ENCODE peak calls at places on chromosomes 12 and 14, in five cellular contexts. N is AG09309, B is HL-60, T is suprapubic skin, H is fibroblast of lung. Z is an unnamed sample.

GRCh38 chr12:48192861-48193260 is 9.4 kb downstream of the CCDC184 start:
- DNase-seq in H (peak), N (no peak), B (no peak), T (no peak), Z (no peak)

GRCh38 chr14:93648440-93649168 is 139.7 kb downstream of the PRIMA1 start:
- DNase-seq in T (no peak), N (no peak), B (peak), H (no peak), Z (no peak)

GRCh38 chr12:3293446-3294161 is 197.4 kb upstream of the PRMT8 start:
- DNase-seq in B (no peak), N (no peak), T (no peak), H (peak), Z (no peak)

GRCh38 chr12:127773520-127773919 is 493.4 kb upstream of the TMEM132C start:
- DNase-seq in B (no peak), N (no peak), T (no peak), H (no peak), Z (no peak)

GRCh38 chr12:107127482-107128185 is 34.3 kb upstream of the CRY1 start:
- DNase-seq in T (no peak), N (no peak), B (no peak), H (no peak), Z (no peak)

GRCh38 chr14:104554608-104555401 is 24.8 kb upstream of the C14orf180 start:
- DNase-seq in N (no peak), H (no peak), T (no peak), B (no peak), Z (no peak)

GRCh38 chr14:73787760-73788508 is 63.7 kb upstream of the PTGR2 start:
- DNase-seq in N (no peak), H (peak), T (no peak), B (no peak), Z (no peak)

GRCh38 chr12:106753526-106753925 is 21.0 kb upstream of the RIC8B start:
- DNase-seq in T (no peak), H (no peak), B (no peak), N (no peak), Z (no peak)

GRCh38 chr12:45050751-45051489 is at the start of gene DBX2:
- DNase-seq in B (no peak), H (peak), T (no peak), N (no peak), Z (no peak)

GRCh38 chr14:83085141-83085540 is 1551.5 kb upstream of the SEL1L start:
- DNase-seq in T (no peak), H (no peak), N (no peak), B (peak), Z (no peak)

GRCh38 chr12:58529114-58529665 is 391.1 kb downstream of the LRIG3 start:
- DNase-seq in B (no peak), T (no peak), N (peak), H (peak), Z (no peak)

GRCh38 chr12:130978785-130979184 is 25.1 kb downstream of the ADGRD1 start:
- DNase-seq in N (no peak), T (peak), B (no peak), H (no peak), Z (no peak)

GRCh38 chr12:18581232-18581962 is 156.4 kb downstream of the PLCZ1 start:
- DNase-seq in N (no peak), B (no peak), H (peak), T (no peak), Z (no peak)

GRCh38 chr14:72513994-72514659 is 379.8 kb downstream of the DPF3 start:
- DNase-seq in T (no peak), N (peak), H (peak), B (no peak), Z (no peak)

GRCh38 chr14:55604900-55605418 is 25.0 kb downstream of the KTN1 start:
- DNase-seq in B (no peak), T (no peak), H (no peak), N (no peak), Z (no peak)

GRCh38 chr12:47388712-47389111 is 309.0 kb upstream of the AMIGO2 start:
- DNase-seq in B (no peak), T (no peak), N (no peak), H (no peak), Z (no peak)

GRCh38 chr12:62512901-62513300 is 46.3 kb downstream of the MON2 start:
- DNase-seq in N (no peak), H (no peak), B (no peak), T (no peak), Z (no peak)

GRCh38 chr14:103436533-103436932 is 51.3 kb downstream of the MARK3 start:
- DNase-seq in N (no peak), H (peak), B (no peak), T (no peak), Z (no peak)

GRCh38 chr12:89270548-89270947 is 81.8 kb downstream of the DUSP6 start:
- DNase-seq in N (no peak), T (no peak), B (no peak), H (no peak), Z (no peak)

GRCh38 chr14:51652168-51653095 is 722 bp downstream of the FRMD6 start:
- DNase-seq in B (no peak), N (no peak), T (no peak), H (peak), Z (no peak)

GRCh38 chr12:18158774-18159557 is 69.0 kb upstream of the RERGL start:
- DNase-seq in N (no peak), H (peak), T (no peak), B (peak), Z (no peak)

GRCh38 chr12:113062502-113063395 is 6.2 kb downstream of the DTX1 start:
- DNase-seq in B (no peak), N (no peak), T (no peak), H (no peak), Z (no peak)

GRCh38 chr12:50747817-50748216 is 16.1 kb upstream of the ATF1 start:
- DNase-seq in B (no peak), N (no peak), H (no peak), T (no peak), Z (no peak)

GRCh38 chr12:27869567-27869966 is 89.5 kb upstream of the MANSC4 start:
- DNase-seq in H (no peak), T (no peak), N (no peak), B (no peak), Z (no peak)

GRCh38 chr12:50271724-50272247 is 11.5 kb downstream of the LIMA1 start:
- DNase-seq in T (no peak), H (peak), N (no peak), B (no peak), Z (no peak)

GRCh38 chr12:45660330-45660729 is 69.2 kb upstream of the ARID2 start:
- DNase-seq in N (no peak), H (peak), T (no peak), B (peak), Z (no peak)

DNA sequence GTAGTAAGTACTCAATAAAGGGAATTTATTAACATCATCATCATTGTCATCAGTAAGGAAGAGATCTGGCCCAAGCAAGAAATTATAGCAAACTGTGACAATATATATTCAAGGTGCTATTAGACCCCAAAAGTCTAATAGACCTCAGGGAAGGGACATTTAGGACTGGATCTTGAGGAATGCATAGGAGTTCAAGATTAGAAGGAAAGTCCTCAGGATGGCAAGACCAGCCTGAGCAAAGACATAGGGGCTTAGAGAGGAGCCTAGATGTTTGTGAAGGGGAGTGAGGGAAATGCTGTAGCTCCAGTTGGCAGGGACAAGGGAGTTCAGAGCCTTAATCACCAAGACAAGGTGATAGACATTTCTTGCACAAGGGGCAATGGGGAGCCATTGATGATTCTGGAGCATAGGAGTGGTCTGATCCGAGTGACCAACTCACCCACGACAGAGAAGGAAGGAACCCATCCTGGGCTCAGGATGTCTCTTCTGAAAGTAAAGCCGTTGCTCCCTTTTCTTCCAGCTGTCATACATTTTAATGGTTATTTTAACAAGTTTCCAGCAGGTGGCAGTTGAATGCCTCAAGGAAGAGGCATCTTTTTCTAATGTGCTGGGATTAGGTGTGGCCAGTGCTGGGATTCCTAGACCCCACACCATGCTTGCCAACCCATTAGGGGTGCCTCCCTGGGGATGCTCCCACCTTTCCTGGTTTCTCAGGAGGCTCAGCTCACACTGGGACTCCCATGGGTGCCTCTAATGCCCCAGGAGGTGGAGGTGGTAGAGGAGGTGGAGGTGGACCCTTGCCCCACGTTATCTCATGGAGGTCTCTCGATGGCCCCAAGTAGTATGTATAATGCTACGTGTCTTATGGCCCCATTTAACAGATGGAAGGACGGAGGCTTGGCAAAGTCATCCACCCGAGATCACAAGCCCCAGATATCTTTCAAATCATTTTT is 37.8 kb downstream of the PHETA1 start:
- DNase-seq in B (peak), T (no peak), N (peak), H (peak), Z (peak)
- TF ChIP-seq CTCF in B (peak), T (no peak), N (peak), H (peak), Z (peak)

GRCh38 chr14:100022772-100023451 is 42.3 kb upstream of the EVL start:
- DNase-seq in T (no peak), B (no peak), H (peak), N (peak), Z (no peak)

GRCh38 chr14:100020623-100021022 is 44.6 kb upstream of the EVL start:
- DNase-seq in B (no peak), H (no peak), T (no peak), N (no peak), Z (no peak)

GRCh38 chr14:100027771-100028490 is 37.3 kb upstream of the EVL start:
- DNase-seq in N (no peak), T (no peak), B (no peak), H (peak), Z (no peak)

GRCh38 chr14:100028990-100029677 is 36.1 kb upstream of the EVL start:
- DNase-seq in H (peak), N (no peak), T (no peak), B (no peak), Z (no peak)

GRCh38 chr14:100025111-100025510 is 40.1 kb upstream of the EVL start:
- DNase-seq in H (peak), T (no peak), N (no peak), B (peak), Z (no peak)
- TF ChIP-seq CTCF in H (peak), T (no peak), N (peak), B (peak), Z (peak)

GRCh38 chr14:53953828-53954550 is 2.6 kb downstream of the BMP4 start:
- DNase-seq in N (no peak), H (peak), B (peak), T (no peak), Z (no peak)

GRCh38 chr14:53956427-53957201 is at the start of gene BMP4:
- DNase-seq in B (no peak), N (no peak), T (peak), H (peak), Z (no peak)

GRCh38 chr14:53955234-53955556 is 1.4 kb downstream of the BMP4 start:
- DNase-seq in T (no peak), N (no peak), H (no peak), B (no peak), Z (no peak)

GRCh38 chr14:53954551-53955233 is 1.9 kb downstream of the BMP4 start:
- DNase-seq in N (no peak), H (peak), B (no peak), T (no peak), Z (no peak)

DNA sequence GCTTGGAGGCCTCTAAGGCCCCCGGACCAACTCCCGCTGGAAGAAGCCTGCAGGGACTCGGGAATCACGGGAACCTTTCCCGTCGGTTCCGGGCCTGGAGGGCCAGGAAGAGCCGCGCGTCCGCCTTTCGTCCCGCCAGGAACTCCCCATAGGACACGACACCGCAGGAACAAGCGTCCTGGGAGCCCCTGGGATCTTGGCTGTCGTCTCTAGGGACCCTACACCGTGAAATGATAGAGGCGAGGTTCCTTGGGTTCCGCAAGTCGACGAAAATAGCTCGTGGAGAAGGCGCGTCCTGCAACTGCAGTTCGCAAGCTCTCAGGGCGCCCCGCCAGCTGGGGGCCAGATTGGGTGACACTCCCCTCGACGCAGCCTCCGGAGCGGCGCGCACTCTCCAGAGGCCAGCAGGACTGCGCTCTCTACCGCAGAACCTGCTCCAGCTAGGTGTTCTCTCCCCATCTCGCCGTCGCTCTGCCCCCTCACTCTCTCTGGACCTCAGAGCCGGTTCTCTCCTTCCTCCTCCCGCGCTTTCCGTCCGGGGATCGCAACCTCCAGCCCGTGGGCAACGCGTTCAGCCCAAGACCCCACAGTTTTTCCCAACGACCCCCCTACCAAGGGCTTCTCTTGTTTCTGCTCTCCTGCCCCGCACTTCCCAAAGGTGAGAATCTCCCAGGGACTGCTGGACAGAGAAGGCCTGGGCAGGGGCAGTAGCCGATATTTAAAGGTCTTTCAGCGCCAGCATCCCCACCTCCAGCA is 776 bp downstream of the BMP4 start:
- DNase-seq in N (no peak), H (peak), B (no peak), T (peak), Z (no peak)
- TF ChIP-seq CTCF in N (no peak), H (no peak), B (no peak), T (no peak), Z (no peak)

DNA sequence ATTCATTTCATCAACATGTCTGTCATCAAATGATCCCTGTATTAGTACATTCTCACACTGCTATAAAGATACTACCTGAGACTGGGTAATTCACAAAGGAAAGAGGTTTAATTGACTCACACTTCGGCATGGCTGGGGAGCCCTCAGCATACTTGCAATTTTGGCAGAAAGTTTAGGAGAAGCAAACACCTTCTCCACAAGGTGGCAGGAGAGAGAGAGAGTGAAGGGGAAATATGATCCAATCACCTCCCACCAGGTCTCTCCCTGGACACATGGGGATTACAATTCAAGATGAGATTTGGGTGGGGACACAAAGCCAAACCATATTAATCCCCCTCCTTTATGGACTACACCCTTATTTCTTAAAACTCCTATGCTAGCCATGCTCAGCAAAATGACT is 932.2 kb downstream of the FLRT2 start:
- DNase-seq in H (peak), N (no peak), T (no peak), B (peak), Z (no peak)
- TF ChIP-seq CTCF in H (peak), N (peak), T (no peak), B (no peak), Z (no peak)

DNA sequence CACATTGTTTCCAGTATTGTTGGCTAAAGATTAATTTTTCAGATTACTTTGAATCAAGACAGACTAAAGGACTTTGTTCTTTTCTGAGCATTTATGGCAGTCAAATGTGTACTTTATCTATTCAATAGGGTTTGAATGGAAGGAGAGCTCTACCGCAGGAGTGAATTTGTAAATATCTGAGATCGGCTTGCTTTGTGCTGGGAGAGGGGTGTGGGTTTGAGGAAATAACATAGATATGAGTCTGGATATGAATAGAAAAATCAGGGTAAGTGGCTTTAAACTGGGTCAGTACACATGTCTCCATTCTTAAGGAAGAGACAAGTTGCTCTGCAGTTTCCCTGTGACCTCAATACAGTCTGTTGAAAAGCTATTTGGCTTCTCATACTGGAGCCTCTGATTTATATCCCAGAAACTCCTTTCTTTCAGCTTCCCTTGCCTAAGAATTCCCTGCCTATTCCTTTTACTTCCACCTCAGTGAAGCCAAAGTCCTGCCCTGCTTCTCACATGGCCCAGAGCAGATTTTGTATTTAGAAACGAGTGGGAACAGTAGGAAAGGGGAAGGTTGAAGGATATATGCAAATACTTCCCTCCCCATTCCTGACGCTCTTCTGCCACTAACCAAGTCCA is 153.5 kb upstream of the ATF7IP start:
- DNase-seq in B (no peak), T (no peak), N (no peak), H (peak), Z (no peak)
- TF ChIP-seq CTCF in B (no peak), T (no peak), N (no peak), H (no peak), Z (no peak)

GRCh38 chr14:95523818-95524448 is 7.5 kb upstream of the SYNE3 start:
- DNase-seq in N (no peak), B (peak), H (no peak), T (peak), Z (no peak)
- TF ChIP-seq CTCF in N (no peak), B (no peak), H (no peak), T (no peak), Z (no peak)

GRCh38 chr12:101108130-101108529 is 101.9 kb downstream of the SLC5A8 start:
- DNase-seq in H (no peak), T (no peak), B (no peak), N (no peak), Z (no peak)
- TF ChIP-seq CTCF in H (no peak), T (no peak), B (no peak), N (no peak), Z (no peak)

DNA sequence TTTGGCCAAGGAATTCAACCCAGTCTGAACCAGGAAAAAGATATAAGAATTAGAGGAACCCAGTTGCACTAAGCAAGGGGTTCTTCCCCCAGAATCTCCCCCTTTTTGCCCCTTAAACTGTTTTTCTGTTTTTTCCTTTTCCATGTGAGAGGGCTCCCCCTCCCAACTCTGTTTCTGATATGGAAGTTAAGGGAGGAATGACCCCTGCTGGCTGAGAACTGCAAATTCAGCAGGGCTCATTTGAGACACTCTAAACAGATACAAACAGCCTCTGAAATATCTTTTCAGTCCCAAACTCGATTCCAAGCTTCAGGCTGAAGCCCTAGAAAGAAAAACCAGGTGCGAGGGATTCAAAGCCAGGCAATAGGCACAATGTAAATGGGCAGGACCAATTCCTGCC is 132.7 kb downstream of the SLC41A2 start:
- DNase-seq in T (no peak), N (no peak), H (no peak), B (peak), Z (no peak)
- TF ChIP-seq CTCF in T (no peak), N (peak), H (no peak), B (peak), Z (peak)

DNA sequence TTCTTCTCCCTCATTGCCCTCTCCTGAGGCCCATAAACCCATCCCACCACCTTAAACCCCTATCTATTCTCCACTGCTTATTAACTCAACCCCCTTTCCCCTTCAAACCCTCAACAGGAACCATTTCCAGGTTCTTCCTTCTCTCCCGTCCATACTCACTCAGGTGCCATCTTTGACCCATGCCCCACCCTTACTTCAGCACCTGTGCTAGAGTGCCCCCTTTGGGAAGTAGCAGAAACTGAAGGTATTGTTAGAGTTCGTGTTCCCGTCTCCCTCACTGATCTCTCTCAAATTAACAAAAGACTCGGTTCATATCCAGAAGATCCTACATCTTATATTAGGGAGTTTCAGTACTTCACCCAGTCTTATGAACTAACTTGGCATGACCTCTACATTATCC is 86.6 kb downstream of the TMTC3 start:
- DNase-seq in T (no peak), H (no peak), N (no peak), B (no peak), Z (no peak)
- TF ChIP-seq CTCF in T (no peak), H (no peak), N (no peak), B (no peak), Z (no peak)

DNA sequence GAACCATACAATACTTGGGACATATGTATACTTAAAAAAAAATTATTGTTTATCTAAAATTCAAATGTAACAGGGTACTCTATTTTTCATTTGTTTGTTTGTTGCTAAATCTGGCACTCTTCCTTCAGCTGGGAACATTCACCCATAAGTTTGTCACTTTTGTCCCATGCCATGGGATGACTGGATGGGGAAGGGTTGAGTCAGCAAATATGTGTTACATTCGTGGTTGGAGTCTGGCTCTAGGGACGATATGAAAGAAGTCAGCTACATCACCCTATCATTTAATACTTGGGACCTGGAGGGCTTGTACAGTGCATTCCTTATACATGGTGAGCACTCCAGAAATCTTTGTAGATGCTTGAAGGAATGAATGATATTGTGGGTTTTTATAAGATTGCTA is 131.3 kb downstream of the IPO8 start:
- DNase-seq in H (no peak), T (no peak), N (no peak), B (no peak), Z (no peak)
- TF ChIP-seq CTCF in H (no peak), T (no peak), N (no peak), B (no peak), Z (no peak)

Z was measured in AG09319.